ENCODE peak calls at places on chromosomes 12 and 14, in six cellular contexts. V, K, M, I, N and B are unnamed samples. For H3K4me1, the result is how much of the 10 kb centered on the place peaks cover.

GRCh38 chr12:16606201-16606849 is 363 bp upstream of the LMO3 start:
- DNase-seq in N (no peak), K (peak), V (peak), I (peak), M (peak), B (no peak)

GRCh38 chr12:107236824-107237467 is 143.6 kb upstream of the CRY1 start:
- DNase-seq in M (peak), V (no peak), I (no peak), N (no peak), K (no peak), B (no peak)

GRCh38 chr12:59695379-59695778 is 99.5 kb downstream of the SLC16A7 start:
- DNase-seq in M (peak), V (no peak), K (no peak), I (no peak), N (no peak), B (no peak)

GRCh38 chr12:51846911-51847829 is 1.3 kb downstream of the FIGNL2 start:
- DNase-seq in M (no peak), K (no peak), V (peak), N (no peak), I (peak), B (no peak)

GRCh38 chr14:51308872-51309271 is 68.8 kb downstream of the TMX1 start:
- DNase-seq in N (no peak), K (no peak), V (no peak), M (no peak), I (no peak), B (no peak)

GRCh38 chr12:121476477-121476876 is 76.6 kb downstream of the RNF34 start:
- DNase-seq in I (no peak), V (no peak), M (no peak), K (no peak), N (no peak), B (no peak)

GRCh38 chr12:56261503-56262230 is 3.5 kb upstream of the ANKRD52 start:
- DNase-seq in V (no peak), I (no peak), N (no peak), K (no peak), M (peak), B (no peak)

GRCh38 chr14:77212933-77213656 is 31.5 kb downstream of the TMEM63C start:
- DNase-seq in M (no peak), V (no peak), K (no peak), N (no peak), I (peak), B (peak)

GRCh38 chr14:32779845-32780244 is 158.8 kb upstream of the NPAS3 start:
- DNase-seq in I (no peak), M (no peak), V (no peak), N (no peak), K (no peak), B (no peak)

GRCh38 chr12:115771601-115772000 is 505.9 kb downstream of the MED13L start:
- DNase-seq in M (no peak), I (no peak), N (no peak), V (no peak), K (no peak), B (no peak)

GRCh38 chr12:8996682-8997405 is 7.5 kb downstream of the KLRG1 start:
- DNase-seq in I (no peak), K (no peak), V (no peak), N (no peak), M (peak), B (no peak)

GRCh38 chr12:5458229-5459050 is 26.5 kb downstream of the NTF3 start:
- DNase-seq in N (no peak), I (no peak), M (no peak), K (no peak), V (no peak), B (no peak)

GRCh38 chr14:99430491-99430890 is 50.2 kb downstream of the SETD3 start:
- DNase-seq in K (no peak), M (no peak), N (peak), I (no peak), V (no peak), B (peak)

GRCh38 chr12:32837974-32838373 is 58.6 kb downstream of the PKP2 start:
- DNase-seq in K (no peak), N (no peak), V (no peak), I (no peak), M (no peak), B (no peak)

GRCh38 chr12:22334696-22335290 is at the start of gene ST8SIA1:
- DNase-seq in V (peak), N (no peak), I (peak), K (peak), M (no peak), B (peak)

GRCh38 chr12:132066345-132066685 is 77.8 kb downstream of the DDX51 start:
- DNase-seq in M (no peak), N (no peak), I (no peak), V (no peak), K (no peak), B (no peak)

GRCh38 chr14:29039171-29039570 is 272.6 kb downstream of the FOXG1 start:
- DNase-seq in M (peak), K (no peak), V (no peak), I (no peak), N (no peak), B (no peak)

GRCh38 chr12:46556105-46556559 is 183.6 kb upstream of the SLC38A2 start:
- DNase-seq in K (no peak), N (no peak), I (no peak), M (peak), V (no peak), B (no peak)

GRCh38 chr12:85823436-85824179 is 12.6 kb downstream of the RASSF9 start:
- DNase-seq in I (no peak), K (no peak), M (peak), V (no peak), N (no peak), B (no peak)

GRCh38 chr12:112333030-112333429 is 49.2 kb downstream of the HECTD4 start:
- DNase-seq in N (no peak), V (no peak), M (no peak), I (no peak), K (no peak), B (no peak)

GRCh38 chr12:51976376-51977160 is 25.1 kb downstream of the ACVR1B start:
- DNase-seq in M (peak), V (no peak), I (no peak), N (no peak), K (no peak), B (no peak)

DNA sequence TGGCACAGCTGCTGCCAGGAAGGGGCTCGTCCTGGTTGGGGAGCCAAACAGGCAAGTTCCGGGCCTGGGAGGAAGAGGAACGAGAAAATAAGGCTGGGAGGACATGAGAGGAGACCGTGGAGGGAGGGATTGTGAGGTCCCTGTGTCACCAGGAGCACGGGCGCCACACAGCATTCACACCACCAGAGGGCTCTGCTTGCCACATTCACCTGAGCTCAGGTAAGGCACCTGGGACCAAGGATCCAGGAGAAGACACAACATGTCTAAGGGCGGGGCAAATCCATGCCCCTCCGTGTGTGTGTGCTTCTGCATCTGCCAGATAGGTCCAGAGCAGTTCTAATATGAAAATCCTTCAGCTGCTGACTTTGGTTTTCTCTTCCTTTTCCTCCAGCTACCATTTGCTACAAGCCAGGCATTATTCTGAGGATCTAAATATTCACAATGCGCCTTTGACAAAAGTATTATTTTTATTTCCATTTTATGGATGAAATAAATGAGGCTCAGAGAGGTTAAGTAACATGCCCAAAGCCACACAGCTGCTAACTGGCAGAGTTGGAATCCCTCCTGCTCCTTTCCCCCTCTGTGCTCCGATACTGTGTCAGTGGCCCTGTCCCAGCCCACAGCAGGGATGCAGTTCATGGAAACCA is 14.6 kb downstream of the RAPGEF3 start:
- DNase-seq in K (no peak), M (no peak), I (peak), V (no peak), N (peak), B (peak)
- TF ChIP-seq POLR2A in K (no peak), M (no peak), I (no peak), V (no peak), N (no peak), B (no peak)

DNA sequence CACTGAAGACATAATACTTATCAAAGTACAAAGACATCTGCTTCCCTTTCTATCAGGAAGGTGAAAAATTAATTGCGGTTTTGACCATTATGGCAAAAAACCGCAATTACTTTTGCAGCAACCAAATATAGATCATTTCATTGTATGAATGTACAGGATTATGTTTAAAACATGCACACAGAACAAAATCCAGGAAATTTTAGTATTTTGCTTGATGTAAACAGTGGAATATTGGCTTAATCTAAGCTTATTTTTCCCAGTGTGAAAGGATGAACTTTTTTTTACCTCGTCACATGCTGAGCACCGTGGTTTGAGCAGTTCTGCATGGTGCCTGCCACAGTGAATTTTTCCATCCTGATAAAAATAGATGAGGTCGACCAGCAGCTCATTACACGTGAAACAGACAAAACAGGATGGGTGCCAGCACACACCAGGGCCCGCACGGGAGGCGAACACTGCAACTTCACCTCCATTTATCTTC is 121.2 kb downstream of the PRICKLE1 start:
- DNase-seq in V (peak), N (no peak), K (no peak), M (no peak), I (no peak), B (no peak)
- H3K4me1 ChIP-seq in V (under half), N (under half), K (under half), M (under half), I (under half), B (under half)

DNA sequence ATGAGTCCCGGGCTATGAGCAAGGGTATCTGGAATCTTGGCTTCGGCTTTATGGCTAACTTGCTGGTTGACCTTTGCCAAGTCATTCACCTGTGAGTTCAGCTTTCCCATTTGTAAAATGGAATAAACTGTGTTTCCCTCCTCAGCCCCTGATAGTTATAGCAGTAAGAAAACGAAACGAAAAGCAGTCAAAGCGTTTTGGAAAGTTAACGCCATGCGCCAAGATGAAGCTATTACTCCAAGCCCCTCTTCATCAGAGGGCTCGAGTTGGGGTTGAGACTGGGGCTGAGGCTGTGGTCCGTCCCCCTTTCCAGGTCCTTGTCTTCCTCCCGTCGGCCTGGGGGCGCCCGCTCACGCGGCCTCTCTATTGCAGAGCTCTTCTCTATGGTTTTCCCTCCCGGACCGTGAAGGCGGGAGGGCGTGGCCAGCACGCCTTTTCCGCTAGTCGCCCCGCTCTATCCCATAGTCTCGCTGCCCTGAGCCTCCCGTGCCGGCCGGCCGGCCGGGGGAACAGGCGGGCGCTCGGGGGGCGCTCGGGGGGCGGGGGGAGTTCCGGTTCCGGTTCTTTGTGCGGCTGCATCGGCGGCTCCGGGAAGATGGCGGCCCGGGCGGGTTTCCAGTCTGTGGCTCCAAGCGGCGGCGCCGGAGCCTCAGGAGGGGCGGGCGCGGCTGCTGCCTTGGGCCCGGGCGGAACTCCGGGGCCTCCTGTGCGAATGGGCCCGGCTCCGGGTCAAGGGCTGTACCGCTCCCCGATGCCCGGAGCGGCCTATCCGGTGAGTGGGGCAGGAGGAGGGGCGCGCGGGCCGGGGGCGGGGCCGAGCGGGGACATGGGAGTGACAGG is at the start of gene SMARCD1:
- DNase-seq in V (peak), N (peak), I (peak), K (peak), M (peak), B (peak)
- TF ChIP-seq POLR2A in V (no peak), N (no peak), I (no peak), K (peak), M (peak), B (no peak)

DNA sequence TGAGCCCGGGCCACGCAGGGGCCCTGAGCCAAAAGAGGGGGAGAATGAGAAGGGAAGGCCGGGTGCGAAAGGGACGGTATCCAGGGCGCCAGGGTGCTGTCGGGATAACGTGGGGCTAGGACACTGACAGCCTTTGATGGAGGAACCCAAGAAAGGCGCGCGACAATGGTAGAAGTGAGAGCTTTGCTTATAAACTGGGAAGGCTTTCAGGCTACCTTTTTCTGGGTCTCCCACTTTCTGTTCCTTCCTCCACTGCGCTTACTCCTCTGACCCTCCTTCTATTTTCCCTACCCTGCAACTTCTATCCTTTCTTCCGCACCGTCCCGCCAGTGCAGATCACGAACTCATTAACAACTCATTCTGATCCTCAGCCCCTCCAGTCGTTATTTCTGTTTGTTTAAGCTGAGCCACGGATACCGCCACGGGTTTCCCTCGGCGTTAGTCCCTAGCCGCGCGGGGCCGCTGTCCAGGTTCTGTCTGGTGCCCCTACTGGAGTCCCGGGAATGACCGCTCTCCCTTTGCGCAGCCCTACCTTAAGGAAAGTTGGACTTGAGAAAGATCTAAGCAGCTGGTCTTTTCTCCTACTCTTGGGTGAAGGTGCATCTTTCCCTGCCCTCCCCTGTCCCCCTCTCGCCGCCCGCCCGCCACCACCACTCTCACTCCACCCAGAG is 3.0 kb downstream of the SSTR1 start:
- DNase-seq in M (peak), V (no peak), K (no peak), I (no peak), N (no peak), B (peak)
- H3K4me1 ChIP-seq in M (under half), V (under half), K (under half), I (under half), N (under half), B (under half)

GRCh38 chr12:122811777-122812176 is 23.5 kb upstream of the HIP1R start:
- DNase-seq in K (no peak), I (no peak), N (no peak), V (no peak), M (no peak), B (no peak)

GRCh38 chr12:122807651-122808050 is 27.6 kb upstream of the HIP1R start:
- DNase-seq in N (no peak), I (no peak), K (no peak), V (no peak), M (no peak), B (no peak)

GRCh38 chr12:122819209-122819805 is 15.9 kb upstream of the HIP1R start:
- DNase-seq in M (no peak), N (no peak), I (no peak), K (no peak), V (no peak), B (no peak)

DNA sequence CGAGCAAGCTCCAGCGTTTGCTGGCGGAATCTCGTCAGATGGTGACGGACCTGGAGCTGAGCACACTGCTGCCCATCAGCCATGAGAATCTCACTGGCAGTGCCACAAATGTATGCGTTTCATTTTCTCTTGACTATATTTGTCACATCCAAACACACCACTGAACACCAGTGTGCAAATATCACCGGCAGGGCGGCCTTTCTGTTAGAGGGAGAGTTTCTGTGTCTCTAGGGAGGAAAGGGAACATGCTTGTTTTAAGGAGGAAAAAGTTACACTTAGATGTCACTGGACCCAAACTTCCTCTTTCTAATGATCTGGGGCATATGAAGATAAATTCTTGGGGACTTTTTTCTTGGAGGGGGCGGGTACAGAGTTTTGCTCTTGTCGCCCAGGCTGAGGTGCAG is 21.9 kb upstream of the HIP1R start:
- DNase-seq in V (no peak), N (no peak), K (no peak), M (no peak), I (no peak), B (no peak)
- TF ChIP-seq POLR2A in V (no peak), N (no peak), K (no peak), M (no peak), I (no peak), B (no peak)

DNA sequence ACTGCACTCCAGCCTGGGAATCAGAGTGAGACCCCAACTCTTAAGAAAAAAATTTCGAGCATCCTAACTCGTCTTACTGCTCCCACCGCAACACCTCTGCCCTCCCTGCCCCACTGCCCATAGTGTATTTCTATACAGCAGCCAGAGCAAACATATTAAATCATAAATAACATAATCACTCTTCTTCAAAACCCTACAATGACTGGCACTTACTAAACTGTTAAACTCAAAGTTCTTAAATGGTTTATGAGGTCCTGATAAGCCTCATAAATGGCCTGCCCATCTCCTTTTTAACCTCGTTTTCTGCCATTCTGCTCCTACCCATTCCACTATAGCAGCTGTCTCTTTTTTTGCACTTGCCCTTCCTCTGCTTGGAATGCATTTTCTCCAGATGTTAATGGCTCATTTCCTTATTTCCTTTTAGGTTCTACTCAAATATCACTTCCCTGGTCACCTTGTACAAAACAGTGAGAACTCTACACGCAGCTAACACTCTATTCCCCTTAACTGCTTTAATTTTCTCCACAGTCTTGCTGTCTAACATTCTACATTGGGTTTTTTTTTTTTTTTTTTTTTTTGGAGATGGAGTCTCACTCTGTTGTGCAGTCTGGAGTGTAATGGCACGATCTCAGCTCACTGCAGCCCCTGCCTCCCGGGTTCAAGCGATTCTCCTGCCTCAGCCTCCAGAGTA is 45.2 kb downstream of the CDK17 start:
- DNase-seq in I (no peak), N (no peak), V (no peak), K (no peak), M (no peak), B (no peak)
- H3K4me1 ChIP-seq in I (under half), N (under half), V (under half), K (under half), M (under half), B (half or more)

DNA sequence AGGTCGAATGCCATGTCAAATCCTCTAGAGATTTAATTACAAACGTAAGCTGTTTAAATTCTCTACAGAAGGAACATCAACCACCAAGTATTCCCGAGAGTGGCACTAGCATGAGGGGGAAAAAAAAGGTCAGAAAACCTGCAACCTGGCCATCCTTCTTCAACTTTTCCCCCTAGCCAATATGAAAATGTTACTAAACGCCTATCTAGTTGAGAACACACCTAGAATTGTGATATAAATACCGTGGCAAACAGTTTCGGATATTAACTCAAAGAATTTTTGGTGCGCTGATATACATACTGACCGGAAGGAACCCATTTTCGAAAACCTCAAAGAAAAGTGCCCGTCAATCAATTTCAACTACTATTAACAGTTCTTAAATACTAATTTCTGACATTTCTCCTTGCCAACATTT is 1.8 kb downstream of the HNRNPC start:
- DNase-seq in I (no peak), M (no peak), K (no peak), V (no peak), N (no peak), B (no peak)
- TF ChIP-seq POLR2A in I (no peak), M (no peak), K (no peak), V (no peak), N (no peak), B (no peak)

GRCh38 chr14:91323671-91324605 is 79.4 kb upstream of the GPR68 start:
- DNase-seq in V (peak), M (peak), N (peak), I (peak), K (peak), B (peak)

GRCh38 chr14:91323031-91323430 is 78.5 kb upstream of the GPR68 start:
- DNase-seq in I (no peak), V (no peak), M (no peak), N (no peak), K (no peak), B (no peak)

GRCh38 chr14:91324606-91324950 is 80.1 kb upstream of the GPR68 start:
- DNase-seq in M (no peak), V (no peak), N (no peak), I (no peak), K (no peak), B (no peak)

GRCh38 chr14:91321131-91321530 is 76.6 kb upstream of the GPR68 start:
- DNase-seq in N (no peak), M (no peak), I (no peak), K (no peak), V (no peak), B (no peak)

GRCh38 chr14:91322623-91323022 is 78.1 kb upstream of the GPR68 start:
- DNase-seq in K (no peak), N (no peak), M (no peak), I (no peak), V (no peak), B (no peak)
- H3K4me1 ChIP-seq in K (under half), N (under half), M (under half), I (under half), V (half or more), B (under half)

GRCh38 chr12:124312601-124313000 is 17.7 kb downstream of the RFLNA start:
- DNase-seq in I (no peak), V (no peak), M (no peak), N (no peak), K (no peak), B (no peak)
- TF ChIP-seq POLR2A in I (no peak), V (no peak), M (no peak), N (no peak), K (no peak), B (no peak)